ENCODE peak calls at places on chromosomes 4 and X, in five cellular contexts. One of them, this sample, is unnamed.

GRCh38 chrX:106608016-106608415 is 3.8 kb upstream of the RADX start:
- DNase-seq in testis: no peak
- DNase-seq in IMR-90: no peak
- DNase-seq in endothelial cell of umbilical vein: no peak
- DNase-seq in upper lobe of left lung: no peak
- DNase-seq in this sample: no peak

GRCh38 chr4:74228691-74229640 is 71.0 kb downstream of the MTHFD2L start:
- DNase-seq in upper lobe of left lung: no peak
- DNase-seq in endothelial cell of umbilical vein: peak; percentile 74
- DNase-seq in IMR-90: peak; percentile 67
- DNase-seq in testis: peak; percentile 88
- DNase-seq in this sample: peak; percentile 61

GRCh38 chrX:132219343-132219768 is at the start of gene RAP2C:
- DNase-seq in testis: peak; percentile 85
- DNase-seq in endothelial cell of umbilical vein: peak; percentile 67
- DNase-seq in upper lobe of left lung: peak; percentile 30
- DNase-seq in IMR-90: peak; percentile 54
- DNase-seq in this sample: peak; percentile 93

GRCh38 chr4:10461091-10461849 is 4.0 kb upstream of the ZNF518B start:
- DNase-seq in testis: peak; percentile 83
- DNase-seq in endothelial cell of umbilical vein: peak; percentile 67
- DNase-seq in upper lobe of left lung: peak; percentile 95
- DNase-seq in IMR-90: peak; percentile 57
- DNase-seq in this sample: no peak

GRCh38 chr4:143302526-143302925 is 34.1 kb upstream of the GAB1 start:
- DNase-seq in upper lobe of left lung: no peak
- DNase-seq in testis: peak; percentile 34
- DNase-seq in IMR-90: peak; percentile 13
- DNase-seq in endothelial cell of umbilical vein: peak; percentile 8
- DNase-seq in this sample: no peak

GRCh38 chrX:132120913-132121312 is 6.9 kb downstream of the FRMD7 start:
- DNase-seq in upper lobe of left lung: no peak
- DNase-seq in endothelial cell of umbilical vein: no peak
- DNase-seq in IMR-90: no peak
- DNase-seq in testis: no peak
- DNase-seq in this sample: no peak

GRCh38 chrX:29903365-29903764 is 312.0 kb upstream of the MAGEB2 start:
- DNase-seq in testis: no peak
- DNase-seq in IMR-90: peak; percentile 7
- DNase-seq in upper lobe of left lung: no peak
- DNase-seq in endothelial cell of umbilical vein: peak; percentile 9
- DNase-seq in this sample: no peak

GRCh38 chr4:12265554-12265953 is 836.9 kb upstream of the HS3ST1 start:
- DNase-seq in endothelial cell of umbilical vein: no peak
- DNase-seq in IMR-90: no peak
- DNase-seq in upper lobe of left lung: no peak
- DNase-seq in testis: no peak
- DNase-seq in this sample: no peak

GRCh38 chr4:25792200-25792791 is 70.5 kb downstream of the SEL1L3 start:
- DNase-seq in IMR-90: no peak
- DNase-seq in endothelial cell of umbilical vein: peak; percentile 21
- DNase-seq in upper lobe of left lung: no peak
- DNase-seq in testis: peak; percentile 60
- DNase-seq in this sample: no peak

GRCh38 chr4:22492987-22493386 is 22.9 kb downstream of the ADGRA3 start:
- DNase-seq in IMR-90: no peak
- DNase-seq in endothelial cell of umbilical vein: no peak
- DNase-seq in testis: no peak
- DNase-seq in upper lobe of left lung: no peak
- DNase-seq in this sample: no peak

GRCh38 chrX:70134116-70134477 is 850 bp downstream of the IGBP1 start:
- DNase-seq in endothelial cell of umbilical vein: no peak
- DNase-seq in IMR-90: peak; percentile 34
- DNase-seq in testis: no peak
- DNase-seq in upper lobe of left lung: no peak
- DNase-seq in this sample: no peak

GRCh38 chrX:139204903-139205667 is 325.5 kb upstream of the F9 start:
- DNase-seq in testis: peak; percentile 46
- DNase-seq in endothelial cell of umbilical vein: no peak
- DNase-seq in IMR-90: no peak
- DNase-seq in upper lobe of left lung: peak; percentile 84
- DNase-seq in this sample: peak; percentile 85

GRCh38 chr4:145218251-145218650 is 37.9 kb upstream of the OTUD4 start:
- DNase-seq in endothelial cell of umbilical vein: no peak
- DNase-seq in IMR-90: no peak
- DNase-seq in testis: no peak
- DNase-seq in upper lobe of left lung: no peak
- DNase-seq in this sample: no peak

GRCh38 chr4:123701046-123701445 is 304.5 kb downstream of the SPRY1 start:
- DNase-seq in testis: no peak
- DNase-seq in upper lobe of left lung: no peak
- DNase-seq in endothelial cell of umbilical vein: no peak
- DNase-seq in IMR-90: peak; percentile 23
- DNase-seq in this sample: no peak

GRCh38 chr4:165299399-165300060 is 27.9 kb upstream of the MSMO1 start:
- DNase-seq in testis: no peak
- DNase-seq in endothelial cell of umbilical vein: no peak
- DNase-seq in IMR-90: no peak
- DNase-seq in upper lobe of left lung: no peak
- DNase-seq in this sample: no peak

GRCh38 chr4:94403735-94404134 is 48.0 kb upstream of the PDLIM5 start:
- DNase-seq in upper lobe of left lung: no peak
- DNase-seq in IMR-90: no peak
- DNase-seq in testis: no peak
- DNase-seq in endothelial cell of umbilical vein: no peak
- DNase-seq in this sample: no peak

GRCh38 chr4:74283614-74284013 is 24.7 kb upstream of the EPGN start:
- DNase-seq in testis: no peak
- DNase-seq in upper lobe of left lung: no peak
- DNase-seq in IMR-90: peak; percentile 51
- DNase-seq in endothelial cell of umbilical vein: no peak
- DNase-seq in this sample: peak; percentile 45

GRCh38 chrX:39895228-39896110 is 202.3 kb downstream of the BCOR start:
- DNase-seq in upper lobe of left lung: no peak
- DNase-seq in testis: no peak
- DNase-seq in endothelial cell of umbilical vein: no peak
- DNase-seq in IMR-90: no peak
- DNase-seq in this sample: no peak

GRCh38 chrX:32195611-32196010 is 1015.7 kb downstream of the DMD start:
- DNase-seq in endothelial cell of umbilical vein: no peak
- DNase-seq in upper lobe of left lung: no peak
- DNase-seq in IMR-90: no peak
- DNase-seq in testis: peak; percentile 43
- DNase-seq in this sample: no peak

GRCh38 chr4:156783963-156784362 is 187.6 kb downstream of the PDGFC start:
- DNase-seq in IMR-90: no peak
- DNase-seq in upper lobe of left lung: no peak
- DNase-seq in testis: no peak
- DNase-seq in endothelial cell of umbilical vein: no peak
- DNase-seq in this sample: no peak

GRCh38 chr4:34417160-34417559 is 1827.2 kb downstream of the ARAP2 start:
- DNase-seq in endothelial cell of umbilical vein: no peak
- DNase-seq in upper lobe of left lung: no peak
- DNase-seq in IMR-90: no peak
- DNase-seq in testis: no peak
- DNase-seq in this sample: no peak

GRCh38 chr4:112312610-112313239 is 15.6 kb downstream of the ALPK1 start:
- DNase-seq in endothelial cell of umbilical vein: no peak
- DNase-seq in testis: no peak
- DNase-seq in upper lobe of left lung: no peak
- DNase-seq in IMR-90: no peak
- DNase-seq in this sample: no peak

GRCh38 chr4:112315446-112315845 is 18.3 kb downstream of the ALPK1 start:
- DNase-seq in testis: no peak
- DNase-seq in endothelial cell of umbilical vein: no peak
- DNase-seq in IMR-90: no peak
- DNase-seq in upper lobe of left lung: no peak
- DNase-seq in this sample: no peak

GRCh38 chr4:112316333-112316732 is 19.2 kb downstream of the ALPK1 start:
- DNase-seq in upper lobe of left lung: no peak
- DNase-seq in testis: no peak
- DNase-seq in IMR-90: no peak
- DNase-seq in endothelial cell of umbilical vein: no peak
- DNase-seq in this sample: no peak

DNA sequence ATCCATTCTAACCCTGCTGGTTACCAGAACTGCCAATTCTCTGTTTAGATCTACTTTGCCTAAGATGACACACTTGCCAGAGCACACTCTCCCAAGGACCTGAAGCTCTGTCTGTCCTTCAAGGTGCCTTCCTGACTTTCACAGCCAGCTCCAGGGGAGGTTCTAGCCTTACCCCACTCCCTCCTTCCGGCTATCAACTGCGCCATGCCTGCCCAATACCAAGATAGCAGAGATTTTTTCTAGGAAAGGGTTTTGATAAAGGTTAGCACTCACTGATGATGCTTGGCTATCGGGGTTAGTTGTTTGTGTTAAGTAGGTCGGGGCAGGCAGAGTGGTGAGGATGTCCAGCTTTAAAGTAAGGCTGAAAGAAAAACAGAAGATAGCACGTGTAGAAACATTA is 14.3 kb downstream of the ALPK1 start:
- DNase-seq in IMR-90: no peak
- DNase-seq in endothelial cell of umbilical vein: no peak
- DNase-seq in upper lobe of left lung: no peak
- DNase-seq in testis: no peak
- DNase-seq in this sample: no peak
- H3K4me3 ChIP-seq in IMR-90: no peak overlapping the region
- H3K4me3 ChIP-seq in endothelial cell of umbilical vein: no peak overlapping the region
- H3K4me3 ChIP-seq in upper lobe of left lung: no peak overlapping the region
- H3K4me3 ChIP-seq in testis: no peak overlapping the region
- H3K4me3 ChIP-seq in this sample: no peak overlapping the region

DNA sequence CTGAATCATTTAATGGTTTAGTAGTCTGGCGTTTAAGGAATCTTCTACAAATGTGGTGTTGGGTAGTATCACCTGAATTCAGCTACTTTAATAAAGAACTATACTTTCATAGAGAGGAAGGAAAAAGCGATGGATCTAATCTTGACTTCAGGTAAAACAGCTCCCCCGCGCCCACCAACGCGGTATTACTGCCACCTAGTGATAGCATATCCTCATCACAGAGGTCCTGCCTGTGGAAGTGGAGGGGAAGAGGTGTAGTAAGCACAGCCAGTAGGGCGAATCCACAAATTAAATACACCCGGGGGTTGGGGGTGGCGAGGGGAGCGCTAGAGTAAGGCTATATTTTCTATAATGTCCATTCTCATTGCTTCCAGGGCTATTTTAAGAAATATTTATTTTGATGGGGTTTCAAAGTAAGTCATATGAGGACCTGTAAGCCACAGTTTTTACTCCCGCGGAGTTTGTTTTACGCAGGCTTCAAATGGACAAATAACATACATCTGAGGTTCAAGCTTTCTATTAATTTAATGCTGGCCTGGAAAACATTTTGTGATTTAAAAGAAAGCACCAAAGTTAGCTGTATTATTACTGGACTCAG is 8.3 kb upstream of the DAPP1 start:
- DNase-seq in upper lobe of left lung: no peak
- DNase-seq in IMR-90: peak; percentile 21
- DNase-seq in endothelial cell of umbilical vein: peak; percentile 47
- DNase-seq in testis: peak; percentile 79
- DNase-seq in this sample: no peak
- TF ChIP-seq POLR2A in upper lobe of left lung: no peak
- TF ChIP-seq POLR2A in IMR-90: no peak
- TF ChIP-seq POLR2A in endothelial cell of umbilical vein: no peak
- TF ChIP-seq POLR2A in testis: no peak
- TF ChIP-seq POLR2A in this sample: no peak

GRCh38 chr4:4593596-4593995 is 51.7 kb upstream of the STX18 start:
- DNase-seq in testis: no peak
- DNase-seq in upper lobe of left lung: no peak
- DNase-seq in IMR-90: no peak
- DNase-seq in endothelial cell of umbilical vein: no peak
- DNase-seq in this sample: no peak

GRCh38 chr4:4591071-4591470 is 49.2 kb upstream of the STX18 start:
- DNase-seq in upper lobe of left lung: no peak
- DNase-seq in IMR-90: no peak
- DNase-seq in endothelial cell of umbilical vein: no peak
- DNase-seq in testis: no peak
- DNase-seq in this sample: no peak

GRCh38 chr4:4592414-4592813 is 50.6 kb upstream of the STX18 start:
- DNase-seq in IMR-90: no peak
- DNase-seq in endothelial cell of umbilical vein: no peak
- DNase-seq in testis: no peak
- DNase-seq in upper lobe of left lung: no peak
- DNase-seq in this sample: peak; percentile 18

GRCh38 chr4:4594531-4594930 is 52.7 kb upstream of the STX18 start:
- DNase-seq in IMR-90: no peak
- DNase-seq in upper lobe of left lung: no peak
- DNase-seq in testis: no peak
- DNase-seq in endothelial cell of umbilical vein: no peak
- DNase-seq in this sample: peak; percentile 46

GRCh38 chr4:4590496-4590895 is 48.6 kb upstream of the STX18 start:
- DNase-seq in endothelial cell of umbilical vein: peak; percentile 48
- DNase-seq in upper lobe of left lung: no peak
- DNase-seq in testis: no peak
- DNase-seq in IMR-90: peak; percentile 80
- DNase-seq in this sample: no peak
- H3K4me3 ChIP-seq in endothelial cell of umbilical vein: no peak overlapping the region
- H3K4me3 ChIP-seq in upper lobe of left lung: no peak overlapping the region
- H3K4me3 ChIP-seq in testis: no peak overlapping the region
- H3K4me3 ChIP-seq in IMR-90: no peak overlapping the region
- H3K4me3 ChIP-seq in this sample: no peak overlapping the region

DNA sequence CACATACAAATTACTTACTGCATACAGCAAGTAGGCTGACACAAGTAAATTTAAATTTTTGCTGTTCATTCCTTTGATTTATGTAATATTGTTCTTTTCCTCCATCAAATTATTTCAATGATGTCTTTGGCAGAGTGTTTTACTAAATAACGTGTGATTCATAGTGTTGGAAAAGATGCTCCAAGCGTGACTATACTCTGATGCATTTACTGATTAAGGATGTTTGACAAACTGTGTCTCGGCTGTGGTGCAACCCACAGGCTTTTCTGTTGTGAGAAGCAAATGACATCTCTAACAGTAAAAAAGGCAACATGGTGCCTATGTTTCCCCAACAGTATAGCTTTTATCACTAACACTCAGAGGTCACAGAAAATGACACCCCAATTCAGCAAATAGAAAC is 540.9 kb downstream of the PPP4R3C start:
- DNase-seq in testis: no peak
- DNase-seq in endothelial cell of umbilical vein: peak; percentile 35
- DNase-seq in IMR-90: no peak
- DNase-seq in upper lobe of left lung: no peak
- DNase-seq in this sample: no peak
- TF ChIP-seq POLR2A in testis: no peak
- TF ChIP-seq POLR2A in endothelial cell of umbilical vein: no peak
- TF ChIP-seq POLR2A in IMR-90: no peak
- TF ChIP-seq POLR2A in upper lobe of left lung: no peak
- TF ChIP-seq POLR2A in this sample: no peak

DNA sequence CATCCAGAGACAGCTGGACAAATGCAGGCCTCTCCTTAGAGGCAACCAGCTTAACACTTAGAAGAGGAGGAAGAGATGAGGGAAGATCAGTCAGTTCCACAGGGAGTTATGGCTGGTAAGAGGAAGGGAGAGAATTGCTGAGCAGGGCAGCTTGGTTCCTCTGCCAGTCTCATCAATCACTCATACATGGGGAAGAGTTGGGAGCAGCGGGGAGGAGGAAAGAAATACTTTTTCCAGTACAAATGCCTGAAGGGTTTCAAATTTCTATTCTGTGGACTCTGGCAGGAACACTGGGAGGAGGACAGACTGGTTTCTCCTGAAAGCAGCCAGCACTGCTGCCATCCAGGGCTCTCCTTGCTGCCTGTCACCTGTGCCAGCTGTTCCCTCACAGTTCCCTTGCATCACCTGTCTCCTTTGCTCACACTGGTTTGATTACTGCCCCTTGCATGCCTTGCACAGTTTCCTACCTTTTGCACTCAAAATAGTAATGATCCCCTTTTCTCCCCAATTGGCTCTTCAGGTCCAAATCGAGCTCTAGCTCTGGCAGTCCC is 59.5 kb downstream of the PGRMC2 start:
- DNase-seq in testis: no peak
- DNase-seq in endothelial cell of umbilical vein: no peak
- DNase-seq in IMR-90: no peak
- DNase-seq in upper lobe of left lung: no peak
- DNase-seq in this sample: no peak
- H3K4me3 ChIP-seq in testis: no peak overlapping the region
- H3K4me3 ChIP-seq in endothelial cell of umbilical vein: no peak overlapping the region
- H3K4me3 ChIP-seq in IMR-90: no peak overlapping the region
- H3K4me3 ChIP-seq in upper lobe of left lung: no peak overlapping the region
- H3K4me3 ChIP-seq in this sample: no peak overlapping the region